ENCODE peak calls at places on chromosomes 6 and 20, in eight cellular contexts. F, D, X, T, W, U, K and A are unnamed samples.

GRCh38 chr6:140636698-140637402 is 1262.4 kb upstream of the CITED2 start:
- DNase-seq in D (no peak), F (no peak), T (no peak), X (no peak), K (no peak), W (no peak), U (no peak), A (no peak)

GRCh38 chr6:33661118-33661838 is 40.2 kb downstream of the ITPR3 start:
- DNase-seq in W (no peak), U (no peak), F (no peak), X (no peak), D (no peak), T (no peak), K (no peak), A (no peak)

GRCh38 chr6:107243471-107243870 is 128.2 kb upstream of the BEND3 start:
- DNase-seq in F (no peak), W (no peak), U (no peak), X (no peak), D (no peak), T (no peak), K (no peak), A (no peak)

GRCh38 chr20:15811951-15812350 is 761.3 kb downstream of the KIF16B start:
- DNase-seq in X (no peak), K (no peak), F (no peak), D (no peak), U (no peak), W (no peak), T (no peak), A (no peak)

GRCh38 chr6:37934276-37934675 is 114.7 kb downstream of the ZFAND3 start:
- DNase-seq in T (no peak), W (no peak), F (no peak), D (no peak), K (no peak), U (no peak), X (no peak), A (no peak)

GRCh38 chr6:109008537-109008950 is 86.1 kb downstream of the SESN1 start:
- DNase-seq in U (no peak), X (no peak), K (peak), F (no peak), W (no peak), D (no peak), T (peak), A (peak)

GRCh38 chr6:28880894-28881780 is 42.6 kb downstream of the TRIM27 start:
- DNase-seq in T (peak), F (peak), X (peak), W (peak), K (peak), U (peak), D (peak), A (peak)

GRCh38 chr20:48686238-48687096 is 141.3 kb downstream of the PREX1 start:
- DNase-seq in X (peak), D (peak), F (no peak), K (peak), W (peak), U (peak), T (no peak), A (peak)

GRCh38 chr6:113526553-113526952 is 330.6 kb upstream of the MARCKS start:
- DNase-seq in T (no peak), D (no peak), U (peak), X (no peak), W (no peak), F (no peak), K (no peak), A (no peak)
- TF ChIP-seq CTCF in T (no peak), D (no peak), U (no peak), X (no peak), W (no peak), F (no peak), K (no peak), A (no peak)

GRCh38 chr20:63024573-63025392 is 18.0 kb upstream of the BHLHE23 start:
- DNase-seq in U (no peak), F (no peak), D (no peak), T (no peak), X (peak), W (no peak), K (no peak), A (no peak)

GRCh38 chr20:63026582-63027424 is 20.0 kb upstream of the BHLHE23 start:
- DNase-seq in F (no peak), D (no peak), U (no peak), T (no peak), W (no peak), K (no peak), X (peak), A (no peak)

GRCh38 chr20:63023836-63024571 is 17.2 kb upstream of the BHLHE23 start:
- DNase-seq in K (no peak), D (no peak), U (no peak), F (no peak), W (no peak), X (peak), T (no peak), A (no peak)

GRCh38 chr20:63027425-63028389 is 20.9 kb upstream of the BHLHE23 start:
- DNase-seq in D (no peak), T (no peak), X (peak), F (peak), U (no peak), K (no peak), W (no peak), A (no peak)

DNA sequence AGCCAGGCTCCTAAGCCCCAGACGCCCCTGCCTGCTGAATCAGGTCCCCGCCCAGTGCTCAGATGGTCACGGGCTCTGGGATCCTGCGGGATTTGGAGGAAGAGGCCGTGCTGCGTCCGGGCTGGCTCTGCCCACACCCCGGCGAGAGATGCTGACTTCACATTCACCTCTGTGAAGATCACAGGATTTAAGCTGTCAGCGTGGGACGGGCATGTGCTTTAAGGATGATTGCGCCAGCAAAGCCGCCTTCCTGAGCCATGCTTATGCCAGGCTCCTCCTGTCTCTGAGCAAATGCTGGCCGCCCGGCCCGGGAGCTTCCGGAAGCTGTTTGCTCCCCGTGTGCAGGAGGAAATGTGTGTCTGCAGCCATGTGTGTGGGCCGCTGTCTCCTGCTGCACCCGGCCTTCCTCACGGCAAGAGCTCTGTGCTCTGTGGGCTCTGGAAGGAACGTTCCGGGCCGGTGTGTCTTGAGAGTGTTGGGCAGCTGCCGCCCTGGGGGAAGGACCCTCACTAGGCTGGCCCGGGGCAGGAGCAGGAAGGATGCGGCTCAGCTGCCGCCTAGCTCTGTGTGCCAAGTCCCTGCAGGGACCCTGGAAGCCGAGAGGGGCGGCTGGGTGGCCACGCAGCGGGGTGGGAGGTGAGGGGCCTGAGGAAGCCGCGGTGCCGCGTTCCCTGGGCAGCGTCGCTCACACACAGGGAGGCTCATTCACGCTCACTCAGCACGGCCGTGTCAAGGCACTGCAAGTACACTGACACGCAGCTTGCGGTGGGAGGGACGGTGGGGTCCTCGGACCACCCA is 19.0 kb upstream of the BHLHE23 start:
- DNase-seq in U (no peak), K (peak), T (no peak), F (peak), D (no peak), X (peak), W (no peak), A (peak)
- H3K4me3 ChIP-seq in U (no peak), K (no peak), T (no peak), F (no peak), D (no peak), X (peak), W (no peak), A (no peak)

DNA sequence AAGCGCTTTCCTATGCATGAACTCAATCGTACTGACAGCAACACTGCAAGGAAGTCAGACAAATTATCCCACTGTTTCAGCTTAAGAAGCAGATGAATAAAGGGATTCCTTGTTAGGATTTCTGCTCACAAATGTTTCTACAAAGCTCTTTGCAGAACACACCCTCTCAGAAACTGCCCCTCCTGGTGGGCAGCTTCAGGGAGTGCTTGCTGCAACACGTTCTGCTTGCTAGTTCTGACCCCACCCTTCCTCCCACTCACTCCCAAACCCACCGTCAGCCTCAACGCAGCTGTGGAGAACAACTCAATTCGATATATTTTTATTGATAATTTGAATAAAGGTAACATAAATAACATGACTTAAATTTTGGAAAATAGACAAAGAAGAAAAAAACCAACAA is 250.8 kb upstream of the PRDM1 start:
- DNase-seq in D (no peak), T (no peak), F (peak), X (no peak), K (no peak), U (no peak), W (no peak), A (peak)
- TF ChIP-seq CTCF in D (no peak), T (peak), F (no peak), X (peak), K (no peak), U (peak), W (no peak), A (peak)

GRCh38 chr20:32536861-32537656 is 48.1 kb downstream of the NOL4L start:
- DNase-seq in F (peak), K (no peak), T (peak), U (no peak), X (no peak), D (peak), W (no peak), A (no peak)

GRCh38 chr20:32535953-32536823 is 48.9 kb downstream of the NOL4L start:
- DNase-seq in K (peak), W (no peak), F (peak), U (no peak), T (peak), X (peak), D (peak), A (no peak)

GRCh38 chr20:32535316-32535952 is 49.7 kb downstream of the NOL4L start:
- DNase-seq in F (no peak), T (peak), D (no peak), K (no peak), W (no peak), U (no peak), X (no peak), A (no peak)

GRCh38 chr20:32532246-32532645 is 52.9 kb downstream of the NOL4L start:
- DNase-seq in T (no peak), D (no peak), K (no peak), W (no peak), U (no peak), X (no peak), F (no peak), A (no peak)

DNA sequence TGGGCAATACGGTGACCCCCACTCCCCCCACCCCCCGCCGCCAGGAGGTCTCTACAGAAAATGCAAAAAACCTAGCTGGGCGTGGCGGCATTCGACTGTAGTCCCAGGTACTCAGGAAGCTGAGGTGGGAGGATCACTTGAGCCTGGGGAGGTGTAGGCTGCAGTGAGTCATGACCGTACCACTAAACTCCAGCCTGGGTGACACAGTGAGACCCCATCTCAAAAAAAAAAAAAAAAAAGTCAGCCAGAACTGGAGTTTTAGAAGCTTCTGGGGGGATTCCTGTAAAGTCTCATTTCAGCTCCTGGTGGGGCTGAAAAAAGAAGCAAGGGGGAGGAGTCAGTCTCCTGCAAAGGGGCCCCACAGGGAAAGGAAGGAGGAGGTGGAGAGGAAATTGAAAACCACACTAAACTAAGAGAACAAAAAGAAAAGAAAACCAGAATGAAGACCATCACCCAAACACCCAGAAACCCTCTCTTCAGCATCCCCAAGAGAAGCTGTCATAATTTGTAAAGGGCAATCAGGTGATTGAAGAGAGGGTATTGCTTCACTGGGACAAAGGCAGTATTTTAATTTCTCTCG is 50.4 kb downstream of the NOL4L start:
- DNase-seq in U (no peak), F (peak), T (no peak), D (no peak), K (no peak), W (no peak), X (no peak), A (no peak)
- H3K4me3 ChIP-seq in U (no peak), F (no peak), T (no peak), D (no peak), K (no peak), W (no peak), X (no peak), A (no peak)

GRCh38 chr6:69868252-69868804 is 2.0 kb downstream of the COL19A1 start:
- DNase-seq in D (no peak), X (no peak), U (no peak), W (no peak), F (no peak), K (no peak), T (no peak), A (no peak)
- TF ChIP-seq CTCF in D (no peak), X (no peak), U (no peak), W (no peak), F (no peak), K (no peak), T (peak), A (no peak)